ENCODE peak calls at places on chromosomes 11 and 22, in nine cellular contexts. One of them, this sample, is unnamed.

GRCh38 chr11:8768625-8769333 is 86.2 kb downstream of the RPL27A start:
- DNase-seq in astrocyte: peak; percentile 84
- DNase-seq in thyroid gland: peak; percentile 64
- DNase-seq in Karpas-422: no peak
- DNase-seq in heart right ventricle: peak; percentile 53
- DNase-seq in upper lobe of right lung: no peak
- DNase-seq in OCI-LY7: no peak
- DNase-seq in IMR-90: peak; percentile 89
- DNase-seq in lung: peak; percentile 57
- DNase-seq in this sample: no peak

GRCh38 chr11:59173080-59173963 is 1.4 kb downstream of the DTX4 start:
- DNase-seq in astrocyte: peak; percentile 12
- DNase-seq in thyroid gland: peak; percentile 37
- DNase-seq in Karpas-422: no peak
- DNase-seq in heart right ventricle: peak; percentile 22
- DNase-seq in upper lobe of right lung: peak; percentile 78
- DNase-seq in OCI-LY7: no peak
- DNase-seq in IMR-90: peak; percentile 30
- DNase-seq in lung: no peak
- DNase-seq in this sample: no peak

GRCh38 chr22:38124236-38124974 is 13.9 kb upstream of the BAIAP2L2 start:
- DNase-seq in astrocyte: no peak
- DNase-seq in thyroid gland: no peak
- DNase-seq in Karpas-422: no peak
- DNase-seq in heart right ventricle: no peak
- DNase-seq in upper lobe of right lung: no peak
- DNase-seq in OCI-LY7: no peak
- DNase-seq in IMR-90: no peak
- DNase-seq in lung: no peak
- DNase-seq in this sample: no peak

GRCh38 chr11:67302571-67303131 is 679 bp upstream of the SSH3 start:
- DNase-seq in astrocyte: no peak
- DNase-seq in thyroid gland: peak; percentile 61
- DNase-seq in Karpas-422: no peak
- DNase-seq in heart right ventricle: peak; percentile 44
- DNase-seq in upper lobe of right lung: peak; percentile 88
- DNase-seq in OCI-LY7: no peak
- DNase-seq in IMR-90: peak; percentile 10
- DNase-seq in lung: peak; percentile 67
- DNase-seq in this sample: no peak

GRCh38 chr11:86442420-86442819 is 67.7 kb downstream of the CCDC81 start:
- DNase-seq in astrocyte: peak; percentile 34
- DNase-seq in thyroid gland: no peak
- DNase-seq in Karpas-422: no peak
- DNase-seq in heart right ventricle: no peak
- DNase-seq in upper lobe of right lung: no peak
- DNase-seq in OCI-LY7: no peak
- DNase-seq in IMR-90: peak; percentile 30
- DNase-seq in lung: no peak
- DNase-seq in this sample: no peak

GRCh38 chr11:120599816-120600420 is 88.4 kb downstream of the GRIK4 start:
- DNase-seq in astrocyte: no peak
- DNase-seq in thyroid gland: no peak
- DNase-seq in Karpas-422: no peak
- DNase-seq in heart right ventricle: no peak
- DNase-seq in upper lobe of right lung: peak; percentile 40
- DNase-seq in OCI-LY7: no peak
- DNase-seq in IMR-90: no peak
- DNase-seq in lung: no peak
- DNase-seq in this sample: no peak

GRCh38 chr11:63505857-63506528 is at the start of gene LGALS12:
- DNase-seq in astrocyte: peak; percentile 40
- DNase-seq in thyroid gland: no peak
- DNase-seq in Karpas-422: no peak
- DNase-seq in heart right ventricle: no peak
- DNase-seq in upper lobe of right lung: no peak
- DNase-seq in OCI-LY7: no peak
- DNase-seq in IMR-90: no peak
- DNase-seq in lung: no peak
- DNase-seq in this sample: no peak

GRCh38 chr11:66285250-66285947 is 3.5 kb downstream of the YIF1A start:
- DNase-seq in astrocyte: no peak
- DNase-seq in thyroid gland: no peak
- DNase-seq in Karpas-422: no peak
- DNase-seq in heart right ventricle: no peak
- DNase-seq in upper lobe of right lung: no peak
- DNase-seq in OCI-LY7: no peak
- DNase-seq in IMR-90: no peak
- DNase-seq in lung: no peak
- DNase-seq in this sample: no peak

GRCh38 chr22:29635734-29636357 is 32.4 kb downstream of the NF2 start:
- DNase-seq in astrocyte: peak; percentile 56
- DNase-seq in thyroid gland: no peak
- DNase-seq in Karpas-422: peak; percentile 75
- DNase-seq in heart right ventricle: no peak
- DNase-seq in upper lobe of right lung: no peak
- DNase-seq in OCI-LY7: peak; percentile 58
- DNase-seq in IMR-90: peak; percentile 73
- DNase-seq in lung: no peak
- DNase-seq in this sample: no peak

GRCh38 chr22:23404689-23405365 is 175.3 kb downstream of the IGLL1 start:
- DNase-seq in astrocyte: no peak
- DNase-seq in thyroid gland: peak; percentile 79
- DNase-seq in Karpas-422: peak; percentile 56
- DNase-seq in heart right ventricle: no peak
- DNase-seq in upper lobe of right lung: no peak
- DNase-seq in OCI-LY7: no peak
- DNase-seq in IMR-90: peak; percentile 40
- DNase-seq in lung: no peak
- DNase-seq in this sample: peak; percentile 6

GRCh38 chr11:55106391-55106790 is 155.6 kb upstream of the TRIM48 start:
- DNase-seq in astrocyte: no peak
- DNase-seq in thyroid gland: no peak
- DNase-seq in Karpas-422: no peak
- DNase-seq in heart right ventricle: no peak
- DNase-seq in upper lobe of right lung: no peak
- DNase-seq in OCI-LY7: no peak
- DNase-seq in IMR-90: no peak
- DNase-seq in lung: no peak
- DNase-seq in this sample: no peak
- H3K9me3 ChIP-seq in astrocyte: no peaks in the 10 kb centered on the region
- H3K9me3 ChIP-seq in thyroid gland: no peaks in the 10 kb centered on the region
- H3K9me3 ChIP-seq in Karpas-422: peaks cover 38% of the 10 kb centered on the region
- H3K9me3 ChIP-seq in heart right ventricle: peaks cover 74% of the 10 kb centered on the region
- H3K9me3 ChIP-seq in upper lobe of right lung: peaks cover 26% of the 10 kb centered on the region
- H3K9me3 ChIP-seq in OCI-LY7: peaks cover 35% of the 10 kb centered on the region
- H3K9me3 ChIP-seq in IMR-90: no peaks in the 10 kb centered on the region
- H3K9me3 ChIP-seq in lung: no peaks in the 10 kb centered on the region
- H3K9me3 ChIP-seq in this sample: no peaks in the 10 kb centered on the region

GRCh38 chr11:95085117-95085825 is 4.4 kb upstream of the ENDOD1 start:
- DNase-seq in astrocyte: no peak
- DNase-seq in thyroid gland: no peak
- DNase-seq in Karpas-422: no peak
- DNase-seq in heart right ventricle: no peak
- DNase-seq in upper lobe of right lung: no peak
- DNase-seq in OCI-LY7: no peak
- DNase-seq in IMR-90: no peak
- DNase-seq in lung: no peak
- DNase-seq in this sample: no peak

GRCh38 chr11:95081010-95081409 is 8.6 kb upstream of the ENDOD1 start:
- DNase-seq in astrocyte: no peak
- DNase-seq in thyroid gland: no peak
- DNase-seq in Karpas-422: no peak
- DNase-seq in heart right ventricle: no peak
- DNase-seq in upper lobe of right lung: no peak
- DNase-seq in OCI-LY7: no peak
- DNase-seq in IMR-90: no peak
- DNase-seq in lung: no peak
- DNase-seq in this sample: no peak

GRCh38 chr11:95081412-95081811 is 8.2 kb upstream of the ENDOD1 start:
- DNase-seq in astrocyte: no peak
- DNase-seq in thyroid gland: peak; percentile 84
- DNase-seq in Karpas-422: no peak
- DNase-seq in heart right ventricle: peak; percentile 36
- DNase-seq in upper lobe of right lung: no peak
- DNase-seq in OCI-LY7: no peak
- DNase-seq in IMR-90: no peak
- DNase-seq in lung: no peak
- DNase-seq in this sample: no peak

GRCh38 chr11:95084509-95084908 is 5.1 kb upstream of the ENDOD1 start:
- DNase-seq in astrocyte: peak; percentile 67
- DNase-seq in thyroid gland: peak; percentile 28
- DNase-seq in Karpas-422: no peak
- DNase-seq in heart right ventricle: no peak
- DNase-seq in upper lobe of right lung: no peak
- DNase-seq in OCI-LY7: no peak
- DNase-seq in IMR-90: peak; percentile 55
- DNase-seq in lung: no peak
- DNase-seq in this sample: no peak

GRCh38 chr11:95082576-95083001 is 7.1 kb upstream of the ENDOD1 start:
- DNase-seq in astrocyte: no peak
- DNase-seq in thyroid gland: no peak
- DNase-seq in Karpas-422: no peak
- DNase-seq in heart right ventricle: no peak
- DNase-seq in upper lobe of right lung: no peak
- DNase-seq in OCI-LY7: no peak
- DNase-seq in IMR-90: no peak
- DNase-seq in lung: no peak
- DNase-seq in this sample: no peak
- H3K27ac ChIP-seq in astrocyte: no peak overlapping the region
- H3K27ac ChIP-seq in thyroid gland: peak overlapping the region; percentile 81
- H3K27ac ChIP-seq in Karpas-422: no peak overlapping the region
- H3K27ac ChIP-seq in heart right ventricle: peak overlapping the region; percentile 69
- H3K27ac ChIP-seq in upper lobe of right lung: no peak overlapping the region
- H3K27ac ChIP-seq in OCI-LY7: no peak overlapping the region
- H3K27ac ChIP-seq in IMR-90: no peak overlapping the region
- H3K27ac ChIP-seq in lung: peak overlapping the region; percentile 10
- H3K27ac ChIP-seq in this sample: no peak overlapping the region

GRCh38 chr11:64688534-64688982 is 34.4 kb downstream of the NRXN2 start:
- DNase-seq in astrocyte: peak; percentile 64
- DNase-seq in thyroid gland: peak; percentile 87
- DNase-seq in Karpas-422: peak; percentile 97
- DNase-seq in heart right ventricle: peak; percentile 92
- DNase-seq in upper lobe of right lung: peak; percentile 92
- DNase-seq in OCI-LY7: peak; percentile 95
- DNase-seq in IMR-90: peak; percentile 79
- DNase-seq in lung: peak; percentile 85
- DNase-seq in this sample: peak; percentile 50

GRCh38 chr11:64687204-64687603 is 35.8 kb downstream of the NRXN2 start:
- DNase-seq in astrocyte: no peak
- DNase-seq in thyroid gland: peak; percentile 12
- DNase-seq in Karpas-422: no peak
- DNase-seq in heart right ventricle: peak; percentile 58
- DNase-seq in upper lobe of right lung: peak; percentile 63
- DNase-seq in OCI-LY7: no peak
- DNase-seq in IMR-90: no peak
- DNase-seq in lung: no peak
- DNase-seq in this sample: no peak

GRCh38 chr11:64686466-64687175 is 36.4 kb downstream of the NRXN2 start:
- DNase-seq in astrocyte: peak; percentile 8
- DNase-seq in thyroid gland: no peak
- DNase-seq in Karpas-422: no peak
- DNase-seq in heart right ventricle: no peak
- DNase-seq in upper lobe of right lung: peak; percentile 53
- DNase-seq in OCI-LY7: no peak
- DNase-seq in IMR-90: peak; percentile 13
- DNase-seq in lung: no peak
- DNase-seq in this sample: no peak

GRCh38 chr11:64690235-64690634 is 32.8 kb downstream of the NRXN2 start:
- DNase-seq in astrocyte: no peak
- DNase-seq in thyroid gland: no peak
- DNase-seq in Karpas-422: no peak
- DNase-seq in heart right ventricle: no peak
- DNase-seq in upper lobe of right lung: peak; percentile 38
- DNase-seq in OCI-LY7: no peak
- DNase-seq in IMR-90: no peak
- DNase-seq in lung: no peak
- DNase-seq in this sample: no peak

DNA sequence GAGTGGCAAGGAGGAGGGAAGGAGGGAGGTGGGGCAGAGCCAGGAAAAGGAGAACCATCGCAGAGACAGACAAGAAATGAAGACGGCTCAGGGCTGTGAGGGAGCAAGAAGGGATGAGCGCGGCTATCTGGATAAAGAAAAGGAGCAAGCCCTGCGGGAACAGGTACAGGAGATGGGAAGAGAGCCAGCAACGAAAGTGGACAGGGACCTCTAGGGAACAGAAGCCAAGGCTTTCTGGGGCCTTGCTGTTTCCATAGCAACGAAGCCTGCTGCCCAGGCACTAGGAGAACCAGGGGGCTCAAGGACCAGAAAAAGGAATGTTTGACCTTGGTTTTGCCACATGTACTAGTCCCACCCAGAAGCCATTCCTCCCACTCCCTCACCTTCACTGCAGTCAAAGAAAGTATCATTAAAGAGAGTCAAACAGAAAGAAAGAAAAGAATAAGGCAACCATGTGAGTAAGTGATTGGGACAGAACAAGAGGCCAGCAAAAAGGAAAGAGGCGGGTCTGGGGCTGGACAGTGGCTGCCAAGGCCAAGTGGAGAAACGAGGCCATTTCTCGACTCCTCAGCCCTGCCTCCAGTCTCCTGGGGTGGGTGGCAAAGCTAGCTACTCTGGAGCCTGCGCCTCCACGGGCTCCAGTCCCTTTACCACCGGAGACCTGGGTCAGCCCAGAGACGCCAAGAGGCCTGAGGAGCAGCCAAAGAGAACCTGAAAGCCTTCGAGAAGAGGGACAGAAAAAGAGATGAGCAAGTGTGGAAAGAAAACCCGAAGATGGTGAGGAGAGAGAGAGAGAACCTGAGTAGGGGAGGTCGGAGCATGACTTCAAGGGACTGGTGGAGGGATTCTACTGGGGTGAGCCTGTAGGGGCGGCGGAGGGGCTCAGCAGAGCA is 35.1 kb downstream of the NRXN2 start:
- DNase-seq in astrocyte: no peak
- DNase-seq in thyroid gland: no peak
- DNase-seq in Karpas-422: no peak
- DNase-seq in heart right ventricle: no peak
- DNase-seq in upper lobe of right lung: peak; percentile 56
- DNase-seq in OCI-LY7: no peak
- DNase-seq in IMR-90: no peak
- DNase-seq in lung: no peak
- DNase-seq in this sample: no peak
- H3K4me3 ChIP-seq in astrocyte: no peak overlapping the region
- H3K4me3 ChIP-seq in thyroid gland: no peak overlapping the region
- H3K4me3 ChIP-seq in Karpas-422: no peak overlapping the region
- H3K4me3 ChIP-seq in heart right ventricle: no peak overlapping the region
- H3K4me3 ChIP-seq in upper lobe of right lung: peak overlapping the region; percentile 44
- H3K4me3 ChIP-seq in OCI-LY7: peak overlapping the region; percentile 67
- H3K4me3 ChIP-seq in IMR-90: no peak overlapping the region
- H3K4me3 ChIP-seq in lung: no peak overlapping the region
- H3K4me3 ChIP-seq in this sample: no peak overlapping the region

DNA sequence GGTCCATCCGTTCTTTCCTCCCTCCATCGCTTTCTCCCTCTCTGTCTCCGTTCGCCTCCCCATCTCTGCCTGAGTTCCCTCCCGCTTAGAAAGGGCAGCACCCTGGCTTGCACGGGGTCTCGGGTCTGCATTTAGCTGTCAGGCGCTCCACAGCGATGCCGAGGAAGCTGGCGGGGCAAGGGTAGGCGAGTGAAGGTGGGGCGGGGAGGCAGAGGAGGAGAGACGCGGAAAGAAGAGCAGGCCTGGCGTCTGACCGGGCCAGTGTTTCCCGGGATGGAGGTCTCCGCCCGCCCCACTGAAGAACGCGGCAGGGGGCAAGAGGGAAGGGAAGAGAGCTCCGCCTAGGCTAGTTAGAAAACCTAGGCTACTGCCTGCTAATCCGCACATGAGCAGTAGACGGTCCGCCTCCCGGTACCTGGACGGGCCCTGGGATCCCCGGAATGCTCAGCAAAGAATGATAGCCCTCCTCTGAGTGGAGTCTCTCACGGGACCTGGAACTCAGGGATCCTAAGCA is 3922.5 kb upstream of the OR11H1 start:
- DNase-seq in astrocyte: no peak
- DNase-seq in thyroid gland: no peak
- DNase-seq in Karpas-422: no peak
- DNase-seq in heart right ventricle: no peak
- DNase-seq in upper lobe of right lung: peak; percentile 65
- DNase-seq in OCI-LY7: no peak
- DNase-seq in IMR-90: no peak
- DNase-seq in lung: no peak
- DNase-seq in this sample: no peak
- H3K9me3 ChIP-seq in astrocyte: peaks cover 3% of the 10 kb centered on the region
- H3K9me3 ChIP-seq in thyroid gland: no peaks in the 10 kb centered on the region
- H3K9me3 ChIP-seq in Karpas-422: peaks cover 44% of the 10 kb centered on the region
- H3K9me3 ChIP-seq in heart right ventricle: peaks cover 55% of the 10 kb centered on the region
- H3K9me3 ChIP-seq in upper lobe of right lung: peaks cover 22% of the 10 kb centered on the region
- H3K9me3 ChIP-seq in OCI-LY7: peaks cover 7% of the 10 kb centered on the region
- H3K9me3 ChIP-seq in IMR-90: peaks cover 40% of the 10 kb centered on the region
- H3K9me3 ChIP-seq in lung: peaks cover 28% of the 10 kb centered on the region
- H3K9me3 ChIP-seq in this sample: peaks cover 46% of the 10 kb centered on the region

This sample was measured in AG04450.